ENCODE peak calls at places on chromosome 14, in six cellular contexts. I, Q, A, T, Y and L are unnamed samples.

GRCh38 chr14:64745511-64746041 is 41.4 kb downstream of the PLEKHG3 start:
- DNase-seq in Y (no peak), A (peak), I (no peak), T (no peak), Q (peak), L (no peak)

GRCh38 chr14:51365241-51365940 is 125.3 kb downstream of the TMX1 start:
- DNase-seq in A (no peak), Y (no peak), Q (no peak), T (no peak), I (no peak), L (no peak)

GRCh38 chr14:39109893-39110715 is 4.0 kb upstream of the GEMIN2 start:
- DNase-seq in A (no peak), Q (no peak), Y (no peak), T (no peak), I (no peak), L (no peak)

GRCh38 chr14:70897475-70897874 is 9.8 kb upstream of the PCNX1 start:
- DNase-seq in T (no peak), A (peak), Q (no peak), I (no peak), Y (no peak), L (no peak)

GRCh38 chr14:75989134-75989533 is 3.6 kb downstream of the IFT43 start:
- DNase-seq in I (no peak), Q (no peak), A (peak), Y (no peak), T (no peak), L (no peak)

GRCh38 chr14:71497645-71498086 is 434.6 kb upstream of the RGS6 start:
- DNase-seq in Q (no peak), T (no peak), I (no peak), Y (no peak), A (peak), L (peak)

GRCh38 chr14:50619569-50620141 is 48.5 kb downstream of the SAV1 start:
- DNase-seq in Y (no peak), I (no peak), T (no peak), A (peak), Q (no peak), L (no peak)

GRCh38 chr14:70822706-70823185 is 13.4 kb upstream of the MAP3K9 start:
- DNase-seq in A (no peak), I (peak), Q (no peak), T (peak), Y (peak), L (no peak)

GRCh38 chr14:95784137-95784536 is 70.2 kb upstream of the TCL1A start:
- DNase-seq in Q (no peak), I (peak), Y (peak), T (no peak), A (peak), L (peak)

GRCh38 chr14:42731480-42731879 is 1124.8 kb downstream of the LRFN5 start:
- DNase-seq in A (no peak), Y (no peak), Q (no peak), I (no peak), T (no peak), L (no peak)

GRCh38 chr14:90201344-90201743 is 55.0 kb upstream of the PSMC1 start:
- DNase-seq in Q (no peak), Y (no peak), T (no peak), I (no peak), A (no peak), L (no peak)

GRCh38 chr14:30194769-30195168 is 267.1 kb upstream of the PRKD1 start:
- DNase-seq in Q (no peak), T (no peak), Y (no peak), I (no peak), A (peak), L (no peak)

GRCh38 chr14:86237733-86238132 is 707.8 kb downstream of the FLRT2 start:
- DNase-seq in Q (no peak), I (no peak), T (no peak), A (no peak), Y (no peak), L (no peak)

GRCh38 chr14:41925409-41925808 is 318.7 kb downstream of the LRFN5 start:
- DNase-seq in Q (no peak), I (no peak), T (no peak), A (peak), Y (no peak), L (no peak)

GRCh38 chr14:65260786-65261185 is 151.7 kb upstream of the FUT8 start:
- DNase-seq in Q (no peak), I (no peak), T (no peak), Y (no peak), A (no peak), L (no peak)

GRCh38 chr14:75915063-75915462 is 66.7 kb downstream of the TGFB3 start:
- DNase-seq in Y (no peak), I (no peak), T (no peak), Q (no peak), A (no peak), L (no peak)

GRCh38 chr14:76138119-76138757 is 13.5 kb upstream of the GPATCH2L start:
- DNase-seq in Y (no peak), I (no peak), A (no peak), Q (no peak), T (no peak), L (no peak)

GRCh38 chr14:75200451-75200850 is 24.0 kb upstream of the TMED10 start:
- DNase-seq in Q (no peak), A (no peak), Y (no peak), I (peak), T (no peak), L (no peak)

GRCh38 chr14:50531595-50532501 is 521 bp downstream of the MAP4K5 start:
- DNase-seq in I (peak), Q (peak), T (peak), A (peak), Y (peak), L (peak)

GRCh38 chr14:68649461-68650189 is 143.2 kb downstream of the ZFP36L1 start:
- DNase-seq in Y (no peak), I (no peak), A (peak), T (no peak), Q (no peak), L (no peak)

GRCh38 chr14:51081712-51082111 is 13.2 kb downstream of the TRIM9 start:
- DNase-seq in A (no peak), Y (no peak), Q (no peak), I (no peak), T (no peak), L (no peak)

GRCh38 chr14:73752297-73752992 is 38.3 kb upstream of the PNMA1 start:
- DNase-seq in A (peak), T (no peak), Y (no peak), Q (peak), I (peak), L (peak)

GRCh38 chr14:24889843-24890242 is 160.1 kb downstream of the STXBP6 start:
- DNase-seq in I (no peak), Q (no peak), Y (no peak), T (no peak), A (no peak), L (no peak)

GRCh38 chr14:23375527-23376251 is 1.2 kb upstream of the CMTM5 start:
- DNase-seq in Y (no peak), T (no peak), A (no peak), Q (no peak), I (no peak), L (no peak)

GRCh38 chr14:90531497-90531896 is 134.7 kb downstream of the CALM1 start:
- DNase-seq in Q (no peak), Y (no peak), A (no peak), I (no peak), T (no peak), L (no peak)

GRCh38 chr14:36390718-36391117 is 70.3 kb upstream of the MBIP start:
- DNase-seq in Q (no peak), Y (no peak), T (no peak), A (no peak), I (no peak), L (no peak)

GRCh38 chr14:90675399-90675798 is 140.8 kb downstream of the TTC7B start:
- DNase-seq in A (peak), I (no peak), Q (peak), T (peak), Y (no peak), L (no peak)

GRCh38 chr14:105469456-105470162 is 5.0 kb upstream of the CRIP2 start:
- DNase-seq in Q (no peak), Y (no peak), T (no peak), I (no peak), A (no peak), L (no peak)

GRCh38 chr14:29941401-29941800 is 13.8 kb upstream of the PRKD1 start:
- DNase-seq in Y (no peak), T (no peak), A (no peak), I (no peak), Q (no peak), L (no peak)

GRCh38 chr14:59961518-59962062 is 41.6 kb downstream of the LRRC9 start:
- DNase-seq in Y (no peak), I (no peak), T (no peak), Q (no peak), A (no peak), L (peak)

GRCh38 chr14:35229495-35230089 is 62.6 kb upstream of the PSMA6 start:
- DNase-seq in Y (no peak), I (no peak), Q (no peak), A (no peak), T (no peak), L (no peak)
- TF ChIP-seq CTCF in Y (no peak), I (no peak), Q (peak), A (peak), T (peak), L (peak)

DNA sequence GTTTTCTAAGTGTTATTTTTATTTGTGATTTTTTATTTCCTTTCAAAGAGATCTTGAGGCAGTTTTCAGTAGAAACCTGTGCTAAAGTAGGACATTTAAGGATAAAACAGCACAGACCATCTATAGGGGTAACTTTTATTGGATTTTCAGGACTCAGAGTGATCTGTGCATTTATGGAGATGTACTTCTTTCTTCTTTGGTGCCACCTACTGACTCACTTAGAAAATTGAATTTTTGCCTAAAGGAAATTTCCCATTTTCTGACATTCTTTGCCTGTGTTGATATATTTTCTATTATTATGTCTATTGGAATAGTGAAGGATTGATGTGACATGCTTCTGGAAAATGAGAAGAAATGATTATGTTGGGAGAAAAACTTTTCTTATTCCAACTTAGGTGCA is 113.0 kb downstream of the UNC79 start:
- DNase-seq in T (no peak), Q (no peak), Y (no peak), A (peak), I (no peak), L (no peak)
- TF ChIP-seq CTCF in T (peak), Q (no peak), Y (peak), A (peak), I (no peak), L (peak)

GRCh38 chr14:83042858-83043257 is 1509.2 kb upstream of the SEL1L start:
- DNase-seq in Q (no peak), A (no peak), T (no peak), Y (no peak), I (no peak), L (no peak)
- TF ChIP-seq CTCF in Q (no peak), A (no peak), T (no peak), Y (no peak), I (no peak), L (no peak)

GRCh38 chr14:93239869-93240677 is 33.0 kb downstream of the UBR7 start:
- DNase-seq in I (peak), Q (no peak), T (no peak), A (peak), Y (no peak), L (no peak)

GRCh38 chr14:93240678-93241000 is 33.6 kb downstream of the UBR7 start:
- DNase-seq in Y (no peak), A (no peak), Q (no peak), I (no peak), T (no peak), L (no peak)

GRCh38 chr14:93246534-93246933 is 39.5 kb downstream of the UBR7 start:
- DNase-seq in Y (no peak), T (no peak), A (no peak), Q (no peak), I (no peak), L (no peak)

GRCh38 chr14:93249128-93249831 is 42.2 kb downstream of the UBR7 start:
- DNase-seq in I (no peak), Y (no peak), A (no peak), Q (no peak), T (no peak), L (no peak)

GRCh38 chr14:93245764-93246420 is 38.8 kb downstream of the UBR7 start:
- DNase-seq in I (no peak), A (no peak), T (no peak), Q (no peak), Y (no peak), L (no peak)
- TF ChIP-seq CTCF in I (no peak), A (no peak), T (no peak), Q (no peak), Y (no peak), L (no peak)

DNA sequence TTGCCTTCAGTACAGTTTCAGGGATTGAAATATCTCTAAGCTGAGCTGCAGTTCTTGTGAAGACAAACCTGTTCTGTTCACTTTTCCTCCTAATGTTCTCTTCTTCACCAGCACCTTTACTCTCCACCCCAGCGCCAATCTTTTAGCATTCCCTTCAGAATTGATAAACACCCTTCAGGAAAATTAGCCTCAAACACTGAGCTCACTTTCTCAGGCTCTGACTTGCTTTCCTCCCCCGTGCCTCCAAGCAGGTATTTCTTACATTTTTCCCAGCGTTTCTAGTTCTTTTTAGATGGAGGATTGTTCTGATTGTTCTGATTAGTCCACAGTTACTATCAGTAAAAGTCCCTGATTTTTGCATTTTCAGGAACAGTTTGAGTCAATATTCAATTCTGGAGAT is 88.5 kb upstream of the EVL start:
- DNase-seq in Q (no peak), T (no peak), Y (no peak), I (no peak), A (no peak), L (no peak)
- TF ChIP-seq CTCF in Q (no peak), T (no peak), Y (no peak), I (no peak), A (no peak), L (no peak)

GRCh38 chr14:61438860-61439765 is 117.7 kb downstream of the PRKCH start:
- DNase-seq in Q (no peak), A (peak), I (peak), T (no peak), Y (peak), L (peak)
- TF ChIP-seq CTCF in Q (no peak), A (no peak), I (no peak), T (no peak), Y (no peak), L (no peak)